ENCODE peak calls at places on chromosomes 5 and 9, in seven cellular contexts. N is IMR-90, F is H9, J is neuronal stem cell, R is H1, I is mesenchymal stem cell, P is trophoblast cell. A is an unnamed sample.

GRCh38 chr5:963673-964531 is 44.7 kb upstream of the NKD2 start:
- DNase-seq in N (peak), F (no peak), J (no peak), R (no peak), I (peak), P (no peak), A (no peak)

GRCh38 chr5:153147891-153148623 is 342.4 kb upstream of the GRIA1 start:
- DNase-seq in N (no peak), F (peak), J (peak), R (peak), I (peak), P (peak), A (peak)

GRCh38 chr9:107213080-107213479 is 70.0 kb upstream of the RAD23B start:
- DNase-seq in N (no peak), F (no peak), J (no peak), R (no peak), I (no peak), P (peak), A (no peak)

GRCh38 chr5:138950411-138951011 is 75.4 kb upstream of the LRRTM2 start:
- DNase-seq in N (no peak), F (no peak), J (no peak), R (no peak), I (no peak), P (no peak), A (no peak)

GRCh38 chr9:123929870-123930831 is at the start of gene DENND1A:
- DNase-seq in N (peak), F (peak), J (peak), R (peak), I (peak), P (peak), A (peak)

GRCh38 chr9:121230231-121230630 is 28.6 kb upstream of the RAB14 start:
- DNase-seq in N (no peak), F (no peak), J (no peak), R (no peak), I (no peak), P (no peak), A (no peak)

GRCh38 chr5:33330416-33330815 is 110.3 kb upstream of the TARS1 start:
- DNase-seq in N (no peak), F (no peak), J (no peak), R (no peak), I (no peak), P (no peak), A (no peak)

GRCh38 chr5:136311999-136312398 is 53.3 kb downstream of the TRPC7 start:
- DNase-seq in N (no peak), F (no peak), J (no peak), R (no peak), I (no peak), P (no peak), A (peak)

GRCh38 chr5:158154226-158155005 is 295.5 kb upstream of the CLINT1 start:
- DNase-seq in N (peak), F (no peak), J (no peak), R (no peak), I (peak), P (no peak), A (no peak)

GRCh38 chr5:89283758-89284493 is 400.9 kb upstream of the MEF2C start:
- DNase-seq in N (no peak), F (no peak), J (no peak), R (no peak), I (peak), P (no peak), A (peak)

GRCh38 chr5:96141749-96142148 is 180.1 kb upstream of the ELL2 start:
- DNase-seq in N (no peak), F (no peak), J (no peak), R (no peak), I (peak), P (no peak), A (no peak)

GRCh38 chr5:131525805-131526204 is 109.2 kb downstream of the RAPGEF6 start:
- DNase-seq in N (no peak), F (no peak), J (no peak), R (no peak), I (no peak), P (no peak), A (no peak)

GRCh38 chr5:131521252-131521651 is 113.8 kb downstream of the RAPGEF6 start:
- DNase-seq in N (peak), F (no peak), J (no peak), R (no peak), I (no peak), P (peak), A (no peak)

GRCh38 chr5:131523500-131524185 is 111.4 kb downstream of the RAPGEF6 start:
- DNase-seq in N (no peak), F (no peak), J (no peak), R (no peak), I (no peak), P (no peak), A (no peak)

GRCh38 chr5:131528682-131529081 is 106.3 kb downstream of the RAPGEF6 start:
- DNase-seq in N (no peak), F (no peak), J (no peak), R (no peak), I (no peak), P (no peak), A (peak)

GRCh38 chr5:131524431-131524830 is 110.6 kb downstream of the RAPGEF6 start:
- DNase-seq in N (no peak), F (no peak), J (no peak), R (no peak), I (no peak), P (no peak), A (no peak)
- H3K18ac ChIP-seq in N (no peak), F (no peak), J (no peak), R (no peak), I (no peak), P (no peak), A (no peak)

DNA sequence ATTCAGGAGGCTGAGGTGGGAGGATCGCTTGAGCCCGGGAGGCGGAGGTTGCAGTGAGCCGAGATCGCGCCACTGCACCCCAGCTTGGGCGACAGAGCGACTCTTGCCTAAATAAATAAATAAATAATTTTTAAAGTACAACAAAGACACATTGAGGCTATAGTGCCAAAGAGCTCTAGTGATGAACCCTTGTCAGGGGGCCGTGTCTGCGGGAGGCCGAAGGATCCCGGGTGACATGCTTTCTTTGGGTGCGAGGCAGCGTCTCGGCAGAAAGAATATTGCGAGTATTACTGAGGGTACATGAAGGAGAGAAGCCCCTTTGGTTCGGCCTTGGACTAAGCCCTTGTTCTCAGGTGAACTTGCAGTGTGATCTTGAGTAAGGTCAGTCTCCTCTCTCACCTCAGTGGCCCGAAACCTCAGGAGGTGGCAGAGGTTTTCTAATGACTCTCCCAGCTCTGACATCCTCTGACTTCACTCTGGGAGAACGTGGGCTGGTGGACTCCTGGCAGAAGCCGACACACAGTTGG is 397 bp upstream of the RECK start:
- DNase-seq in N (no peak), F (no peak), J (no peak), R (no peak), I (no peak), P (no peak), A (no peak)
- H3K18ac ChIP-seq in N (peak), F (peak), J (peak), R (peak), I (no peak), P (no peak), A (no peak)

GRCh38 chr5:94818904-94819303 is 200.4 kb downstream of the SLF1 start:
- DNase-seq in N (no peak), F (no peak), J (no peak), R (no peak), I (no peak), P (no peak), A (no peak)
- H3K18ac ChIP-seq in N (no peak), F (no peak), J (no peak), R (no peak), I (no peak), P (no peak), A (no peak)

GRCh38 chr9:86732514-86732913 is 214.8 kb downstream of the GAS1 start:
- DNase-seq in N (peak), F (no peak), J (no peak), R (no peak), I (no peak), P (no peak), A (no peak)

GRCh38 chr9:86733929-86734328 is 213.4 kb downstream of the GAS1 start:
- DNase-seq in N (no peak), F (no peak), J (no peak), R (no peak), I (no peak), P (no peak), A (no peak)

GRCh38 chr9:86734762-86735161 is 212.5 kb downstream of the GAS1 start:
- DNase-seq in N (peak), F (no peak), J (no peak), R (no peak), I (no peak), P (no peak), A (no peak)

GRCh38 chr9:86731511-86731993 is 215.8 kb downstream of the GAS1 start:
- DNase-seq in N (peak), F (no peak), J (no peak), R (no peak), I (no peak), P (peak), A (no peak)

DNA sequence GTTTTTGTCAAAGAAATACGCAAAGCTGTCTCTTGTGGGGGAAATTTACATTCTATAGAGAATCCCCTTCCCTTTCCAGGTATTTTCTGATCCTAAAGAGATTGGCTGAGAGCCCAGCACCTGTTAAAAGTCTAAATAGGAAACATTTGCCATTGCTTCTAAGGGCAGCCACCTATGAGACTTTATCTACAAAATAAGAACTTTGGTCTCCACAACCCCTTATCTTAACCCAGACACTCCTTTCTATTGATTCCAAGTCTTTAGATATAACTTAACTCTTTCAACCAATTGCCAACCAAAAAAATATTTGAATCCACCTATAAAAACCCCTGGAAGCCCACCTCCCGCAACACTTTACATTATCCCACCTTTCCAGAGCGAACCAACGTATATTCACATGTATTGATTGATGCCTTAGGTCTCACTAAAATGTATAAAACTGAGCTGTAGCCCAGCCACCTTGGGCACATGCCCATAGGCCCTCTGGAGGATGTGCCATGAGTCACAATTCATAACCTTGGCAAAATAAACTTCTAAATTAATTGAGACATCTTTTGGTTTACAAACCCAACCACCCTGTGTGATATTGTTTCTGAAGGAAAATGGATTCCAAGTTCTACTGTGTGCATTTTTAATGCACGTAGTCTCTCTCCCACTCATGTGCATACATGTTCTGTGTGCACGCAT is 211.4 kb downstream of the GAS1 start:
- DNase-seq in N (no peak), F (no peak), J (no peak), R (no peak), I (no peak), P (no peak), A (no peak)
- H3K18ac ChIP-seq in N (no peak), F (no peak), J (no peak), R (no peak), I (no peak), P (no peak), A (no peak)

A was measured in mesendoderm.